ENCODE peak calls at places on chromosomes 12 and 14, in eight cellular contexts. K, V, C, B, J, P, U and M are unnamed samples.

GRCh38 chr14:59155886-59156285 is 32.6 kb upstream of the DAAM1 start:
- DNase-seq in U (no peak), J (no peak), P (peak), V (peak), B (no peak), K (no peak), C (no peak), M (no peak)

GRCh38 chr12:51593539-51593938 is 2.5 kb downstream of the SCN8A start:
- DNase-seq in J (peak), B (peak), V (peak), K (peak), U (peak), C (no peak), P (peak), M (peak)

GRCh38 chr12:62123721-62124203 is 136.4 kb upstream of the USP15 start:
- DNase-seq in K (peak), B (peak), U (peak), J (peak), V (peak), P (peak), C (peak), M (peak)

GRCh38 chr12:10130042-10130441 is at the start of gene CLEC7A:
- DNase-seq in P (no peak), J (peak), C (no peak), K (no peak), V (no peak), B (no peak), U (no peak), M (peak)

GRCh38 chr14:98900236-98900635 is 371.8 kb downstream of the BCL11B start:
- DNase-seq in U (no peak), P (no peak), J (no peak), C (no peak), V (no peak), B (no peak), K (no peak), M (no peak)

GRCh38 chr12:93972411-93973208 is 175.8 kb upstream of the PLXNC1 start:
- DNase-seq in K (no peak), V (peak), J (no peak), P (peak), B (no peak), U (peak), C (no peak), M (no peak)

GRCh38 chr12:51941011-51941561 is 10.4 kb upstream of the ACVR1B start:
- DNase-seq in U (peak), C (no peak), K (no peak), J (no peak), V (no peak), B (no peak), P (peak), M (peak)

GRCh38 chr14:65853407-65853955 is 441.0 kb downstream of the FUT8 start:
- DNase-seq in V (no peak), B (no peak), J (no peak), C (no peak), U (no peak), P (no peak), K (no peak), M (no peak)

GRCh38 chr12:68792952-68793351 is 15.0 kb upstream of the MDM2 start:
- DNase-seq in B (peak), K (no peak), U (peak), V (no peak), C (peak), J (peak), P (peak), M (peak)

GRCh38 chr12:5101686-5102085 is 58.0 kb downstream of the KCNA5 start:
- DNase-seq in J (no peak), C (no peak), U (no peak), B (no peak), P (no peak), V (no peak), K (no peak), M (no peak)

GRCh38 chr12:103547929-103548328 is 39.1 kb upstream of the STAB2 start:
- DNase-seq in P (no peak), B (no peak), V (no peak), C (no peak), U (peak), K (no peak), J (no peak), M (no peak)

GRCh38 chr14:104352493-104353220 is 214.3 kb downstream of the KIF26A start:
- DNase-seq in B (no peak), U (no peak), J (no peak), K (no peak), C (no peak), V (no peak), P (no peak), M (no peak)

GRCh38 chr12:572532-572899 is 90.7 kb downstream of the NINJ2 start:
- DNase-seq in P (peak), V (no peak), U (no peak), K (no peak), J (no peak), B (peak), C (no peak), M (no peak)

GRCh38 chr12:124174406-124174805 is 120.5 kb upstream of the RFLNA start:
- DNase-seq in V (peak), B (no peak), U (no peak), P (no peak), K (no peak), C (no peak), J (no peak), M (no peak)

GRCh38 chr12:55899035-55899434 is 28.7 kb downstream of the PYM1 start:
- DNase-seq in J (no peak), U (no peak), B (peak), V (peak), P (peak), C (no peak), K (no peak), M (no peak)

GRCh38 chr12:53101931-53102781 is 1.1 kb upstream of the SOAT2 start:
- DNase-seq in B (peak), U (no peak), C (no peak), K (no peak), V (no peak), P (no peak), J (peak), M (no peak)

GRCh38 chr14:38125484-38125912 is 82.2 kb upstream of the SSTR1 start:
- DNase-seq in V (no peak), P (no peak), U (no peak), K (no peak), J (no peak), C (no peak), B (no peak), M (peak)

GRCh38 chr12:109870648-109871047 is 9.7 kb downstream of the GLTP start:
- DNase-seq in B (no peak), J (no peak), P (peak), C (no peak), V (no peak), K (no peak), U (no peak), M (no peak)

GRCh38 chr14:100345711-100346110 is 22.6 kb downstream of the SLC25A47 start:
- DNase-seq in U (no peak), V (no peak), K (no peak), B (no peak), C (no peak), J (no peak), P (no peak), M (no peak)

GRCh38 chr14:100677152-100677924 is 49.4 kb upstream of the DLK1 start:
- DNase-seq in V (no peak), U (no peak), P (no peak), K (no peak), C (no peak), B (peak), J (no peak), M (peak)

GRCh38 chr12:92029136-92029535 is 116.5 kb downstream of the BTG1 start:
- DNase-seq in K (no peak), J (no peak), V (no peak), B (no peak), U (no peak), P (no peak), C (no peak), M (no peak)

GRCh38 chr14:56884617-56885016 is 74.3 kb upstream of the OTX2 start:
- DNase-seq in U (peak), K (no peak), B (no peak), P (no peak), J (no peak), C (no peak), V (no peak), M (no peak)

GRCh38 chr12:546920-547845 is 87.4 kb downstream of the B4GALNT3 start:
- DNase-seq in B (peak), V (no peak), C (peak), U (peak), J (peak), K (peak), P (peak), M (no peak)

GRCh38 chr12:51329742-51330141 is 5.8 kb upstream of the BIN2 start:
- DNase-seq in P (no peak), V (no peak), U (no peak), K (no peak), B (no peak), C (no peak), J (no peak), M (no peak)

GRCh38 chr14:98940693-98941437 is 331.1 kb downstream of the BCL11B start:
- DNase-seq in B (no peak), J (no peak), K (no peak), U (no peak), V (no peak), P (no peak), C (no peak), M (no peak)

GRCh38 chr14:31926123-31926522 is 151.0 kb upstream of the ARHGAP5 start:
- DNase-seq in V (no peak), C (no peak), U (peak), B (peak), P (peak), K (no peak), J (peak), M (no peak)

GRCh38 chr12:126667340-126667739 is 1599.6 kb upstream of the TMEM132C start:
- DNase-seq in B (no peak), K (no peak), C (no peak), P (no peak), V (peak), U (no peak), J (no peak), M (no peak)

GRCh38 chr12:704516-705242 is 41.4 kb upstream of the NINJ2 start:
- DNase-seq in C (no peak), U (no peak), V (no peak), K (no peak), B (no peak), P (no peak), J (peak), M (no peak)

GRCh38 chr12:27824126-27824842 is 44.2 kb upstream of the MANSC4 start:
- DNase-seq in J (peak), P (no peak), U (no peak), K (no peak), C (no peak), B (no peak), V (no peak), M (no peak)

GRCh38 chr12:111673503-111673902 is 12.3 kb downstream of the BRAP start:
- DNase-seq in C (no peak), K (no peak), P (peak), V (no peak), B (peak), J (no peak), U (no peak), M (no peak)

GRCh38 chr12:108922918-108923317 is 43.0 kb downstream of the DAO start:
- DNase-seq in V (no peak), J (no peak), B (no peak), C (no peak), K (no peak), P (no peak), U (no peak), M (no peak)

GRCh38 chr12:113173081-113173698 is 12.1 kb downstream of the DDX54 start:
- DNase-seq in V (no peak), C (no peak), P (no peak), K (no peak), J (peak), U (no peak), B (no peak), M (no peak)

GRCh38 chr14:88614218-88614907 is 51.5 kb downstream of the ZC3H14 start:
- DNase-seq in C (no peak), J (no peak), U (no peak), V (peak), K (no peak), P (peak), B (no peak), M (no peak)

GRCh38 chr12:106297075-106297474 is 5.5 kb upstream of the TCP11L2 start:
- DNase-seq in U (no peak), B (no peak), J (no peak), C (no peak), K (no peak), V (no peak), P (no peak), M (no peak)

GRCh38 chr14:28308727-28309126 is 457.9 kb upstream of the FOXG1 start:
- DNase-seq in B (no peak), C (no peak), P (no peak), V (peak), K (no peak), J (no peak), U (no peak), M (no peak)

GRCh38 chr12:62458626-62459025 is 8.0 kb upstream of the MON2 start:
- DNase-seq in K (no peak), B (no peak), C (no peak), J (no peak), U (no peak), V (peak), P (no peak), M (no peak)

GRCh38 chr14:24670594-24670993 is 36.6 kb upstream of the GZMB start:
- DNase-seq in V (no peak), K (no peak), J (no peak), B (no peak), P (no peak), U (no peak), C (no peak), M (no peak)

GRCh38 chr14:24664366-24664765 is 30.4 kb upstream of the GZMB start:
- DNase-seq in U (no peak), K (no peak), B (no peak), P (no peak), C (no peak), V (no peak), J (no peak), M (no peak)

GRCh38 chr14:24662753-24663152 is 28.8 kb upstream of the GZMB start:
- DNase-seq in K (no peak), J (no peak), B (no peak), U (no peak), P (no peak), C (no peak), V (no peak), M (no peak)

GRCh38 chr14:24659916-24660570 is 26.1 kb upstream of the GZMB start:
- DNase-seq in C (no peak), U (no peak), K (no peak), V (no peak), P (no peak), B (no peak), J (no peak), M (no peak)

GRCh38 chr14:24665440-24665991 is 31.5 kb upstream of the GZMB start:
- DNase-seq in C (no peak), J (peak), K (no peak), B (no peak), P (no peak), U (no peak), V (no peak), M (no peak)
- H3K4me3 ChIP-seq in C (no peak), J (peak), K (no peak), B (no peak), P (no peak), U (no peak), V (no peak), M (no peak)

DNA sequence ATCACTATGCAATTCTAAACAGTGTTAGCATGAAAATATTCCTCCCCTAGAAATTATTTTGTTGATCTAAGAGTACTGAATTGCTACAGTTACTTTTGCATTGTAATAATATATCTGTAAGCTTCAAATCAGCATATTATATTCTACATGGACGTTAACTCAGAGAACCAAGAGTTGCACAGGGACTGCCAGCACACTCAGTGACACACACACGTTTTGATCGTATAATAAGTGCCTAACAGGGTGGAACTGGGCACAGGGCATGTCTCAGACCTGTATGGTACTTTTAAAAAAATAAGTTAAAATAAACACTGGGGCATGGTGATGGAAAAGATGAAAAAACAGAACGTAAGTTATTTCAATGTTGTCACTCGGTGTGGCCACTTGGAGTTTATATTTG is 451.6 kb downstream of the RGS6 start:
- DNase-seq in B (no peak), P (no peak), K (no peak), C (no peak), J (no peak), V (no peak), U (no peak), M (no peak)
- H3K9ac ChIP-seq in B (no peak), P (no peak), K (no peak), C (no peak), J (no peak), V (no peak), U (no peak), M (no peak)

GRCh38 chr12:6198556-6198955 is 1.6 kb upstream of the CD9 start:
- DNase-seq in K (no peak), U (no peak), P (no peak), J (no peak), B (no peak), C (no peak), V (no peak), M (no peak)

GRCh38 chr12:6199211-6199530 is 1.0 kb upstream of the CD9 start:
- DNase-seq in B (no peak), P (no peak), C (no peak), K (no peak), J (no peak), V (no peak), U (no peak), M (no peak)

GRCh38 chr12:6201199-6201608 is 1.0 kb downstream of the CD9 start:
- DNase-seq in P (no peak), B (no peak), K (no peak), C (no peak), V (no peak), U (peak), J (peak), M (no peak)

GRCh38 chr12:6200266-6201198 is at the start of gene CD9:
- DNase-seq in B (no peak), V (no peak), J (peak), C (peak), P (no peak), U (peak), K (no peak), M (no peak)

GRCh38 chr12:6199531-6200265 is 502 bp upstream of the CD9 start:
- DNase-seq in V (no peak), P (no peak), C (peak), K (no peak), U (peak), J (peak), B (no peak), M (peak)
- H3K4me3 ChIP-seq in V (peak), P (peak), C (peak), K (peak), U (peak), J (peak), B (no peak), M (peak)

GRCh38 chr12:42039146-42039545 is 105.5 kb downstream of the GXYLT1 start:
- DNase-seq in K (no peak), C (no peak), P (peak), J (no peak), U (no peak), V (peak), B (no peak), M (no peak)
- H3K9ac ChIP-seq in K (no peak), C (no peak), P (no peak), J (no peak), U (no peak), V (no peak), B (no peak), M (no peak)

DNA sequence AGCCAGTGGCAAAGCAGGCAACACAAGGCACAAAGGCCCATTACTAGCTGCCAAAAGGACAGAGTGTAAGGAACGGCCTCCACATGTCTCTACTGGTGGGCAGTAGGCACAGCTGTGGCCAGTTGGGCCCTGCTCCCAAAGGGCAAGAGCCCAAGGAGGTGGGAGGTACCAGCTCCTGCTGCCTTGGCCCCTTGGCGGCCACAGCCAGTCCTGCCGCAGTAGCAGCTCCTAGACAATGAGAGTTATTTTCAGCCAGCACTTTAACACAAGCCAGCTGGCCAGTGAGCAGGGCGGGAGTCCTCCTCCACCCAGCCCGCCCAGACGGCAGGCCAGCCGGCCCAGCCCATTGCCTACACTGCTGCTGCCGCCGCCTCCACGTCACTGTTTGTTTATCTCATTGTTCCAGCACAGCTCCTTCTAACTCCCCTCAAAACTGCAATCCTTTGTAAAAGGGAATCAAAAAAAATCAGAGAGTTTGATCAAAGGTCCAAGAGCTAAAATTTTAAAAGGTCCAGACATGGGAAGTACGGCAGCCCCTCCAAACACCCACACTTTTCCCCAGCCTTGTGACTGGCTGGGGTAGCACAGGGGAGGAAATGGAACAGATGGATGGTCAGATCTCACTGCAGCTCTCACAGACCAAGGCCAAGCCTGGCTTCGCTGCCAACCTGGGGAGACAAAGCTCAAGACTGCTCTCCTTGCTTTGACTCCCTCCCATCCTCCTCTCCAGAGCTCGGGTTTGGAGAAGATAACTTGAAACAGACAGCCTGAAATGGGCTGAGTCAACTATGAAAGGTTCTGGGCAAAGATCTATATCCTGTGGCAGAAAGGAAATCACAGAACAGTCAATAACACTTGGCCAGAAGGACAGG is 33.5 kb downstream of the FMNL3 start:
- DNase-seq in U (peak), P (peak), V (peak), K (peak), J (no peak), B (peak), C (peak), M (no peak)
- H3K4me3 ChIP-seq in U (no peak), P (no peak), V (peak), K (peak), J (no peak), B (peak), C (no peak), M (no peak)

DNA sequence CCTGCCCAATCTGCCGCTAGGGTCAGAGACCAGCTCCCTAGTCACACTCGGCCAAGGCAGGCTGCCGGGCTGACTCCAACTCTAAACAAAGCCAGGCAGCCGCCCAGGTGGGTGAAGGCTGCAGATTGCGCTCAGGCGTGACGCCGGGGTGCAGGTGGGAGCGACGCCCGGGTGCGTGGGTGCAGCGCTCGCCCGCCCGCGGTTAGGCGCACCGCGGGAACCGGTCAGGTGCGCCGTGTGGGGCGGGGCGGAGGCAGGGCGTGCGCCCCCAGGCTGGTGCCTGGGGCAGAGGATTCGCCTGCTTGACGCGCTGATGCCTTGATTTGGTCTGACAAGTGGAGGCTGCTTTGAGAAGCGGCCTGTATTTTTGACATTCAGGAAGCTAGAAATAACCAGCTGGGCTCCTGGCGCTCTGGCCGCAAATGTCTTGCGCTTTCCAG is 126.7 kb upstream of the HIF1A start:
- DNase-seq in C (peak), V (no peak), U (peak), P (no peak), J (peak), B (no peak), K (no peak), M (no peak)
- H3K9ac ChIP-seq in C (no peak), V (peak), U (no peak), P (peak), J (no peak), B (no peak), K (peak), M (no peak)

GRCh38 chr12:42145552-42146215 is 1.0 kb upstream of the GXYLT1 start:
- DNase-seq in C (no peak), J (no peak), B (no peak), U (peak), P (peak), V (no peak), K (peak), M (no peak)
- H3K4me3 ChIP-seq in C (peak), J (peak), B (peak), U (peak), P (no peak), V (peak), K (peak), M (no peak)